ENCODE peak calls at places on chromosomes 4 and X, in five cellular contexts. Q, Y, R, F and A are unnamed samples.

GRCh38 chr4:55947912-55948725 is 626 bp upstream of the CEP135 start:
- DNase-seq in Q (peak), Y (no peak), R (peak), F (peak), A (peak)

GRCh38 chr4:41963105-41963504 is 18.5 kb upstream of the DCAF4L1 start:
- DNase-seq in Q (peak), Y (no peak), R (no peak), F (peak), A (no peak)

GRCh38 chrX:129679856-129680255 is 25.1 kb upstream of the APLN start:
- DNase-seq in Q (no peak), Y (no peak), R (no peak), F (no peak), A (no peak)

GRCh38 chr4:125590158-125590557 is 275.4 kb downstream of the FAT4 start:
- DNase-seq in Q (no peak), Y (no peak), R (no peak), F (no peak), A (peak)

GRCh38 chrX:57267308-57267707 is 19.2 kb upstream of the FAAH2 start:
- DNase-seq in Q (no peak), Y (no peak), R (no peak), F (no peak), A (no peak)

GRCh38 chrX:79413009-79413408 is 45.9 kb upstream of the ITM2A start:
- DNase-seq in Q (no peak), Y (no peak), R (no peak), F (peak), A (no peak)

GRCh38 chrX:109374276-109374960 is 107.5 kb downstream of the GUCY2F start:
- DNase-seq in Q (no peak), Y (no peak), R (no peak), F (no peak), A (peak)

GRCh38 chr4:2763511-2763967 is 7.4 kb upstream of the TNIP2 start:
- DNase-seq in Q (no peak), Y (no peak), R (no peak), F (no peak), A (no peak)

GRCh38 chr4:138494931-138495330 is 252.8 kb upstream of the SLC7A11 start:
- DNase-seq in Q (peak), Y (no peak), R (no peak), F (peak), A (no peak)

GRCh38 chr4:56123051-56123450 is 174.3 kb downstream of the CEP135 start:
- DNase-seq in Q (no peak), Y (no peak), R (no peak), F (no peak), A (no peak)

GRCh38 chrX:23383411-23383810 is 48.8 kb downstream of the PTCHD1 start:
- DNase-seq in Q (peak), Y (no peak), R (no peak), F (no peak), A (no peak)

GRCh38 chr4:111839186-111839585 is 306.1 kb upstream of the FAM241A start:
- DNase-seq in Q (no peak), Y (no peak), R (no peak), F (no peak), A (no peak)

GRCh38 chr4:169757575-169758184 is at the start of gene HPF1:
- DNase-seq in Q (peak), Y (peak), R (peak), F (peak), A (no peak)

GRCh38 chr4:151325320-151326246 is at the start of gene SH3D19:
- DNase-seq in Q (peak), Y (peak), R (no peak), F (peak), A (no peak)

GRCh38 chrX:46572295-46572936 is 1.1 kb upstream of the CHST7 start:
- DNase-seq in Q (no peak), Y (no peak), R (no peak), F (no peak), A (no peak)

GRCh38 chr4:81030617-81031388 is at the start of gene BMP3:
- DNase-seq in Q (no peak), Y (peak), R (no peak), F (peak), A (no peak)

GRCh38 chrX:151346931-151347543 is 50.0 kb upstream of the VMA21 start:
- DNase-seq in Q (no peak), Y (no peak), R (no peak), F (no peak), A (no peak)

GRCh38 chr4:126364290-126364978 is 1049.7 kb downstream of the FAT4 start:
- DNase-seq in Q (no peak), Y (no peak), R (no peak), F (no peak), A (no peak)

GRCh38 chr4:122798101-122798500 is 28.5 kb upstream of the FGF2 start:
- DNase-seq in Q (peak), Y (no peak), R (peak), F (peak), A (no peak)

GRCh38 chr4:38371391-38371851 is 292.6 kb upstream of the KLF3 start:
- DNase-seq in Q (peak), Y (no peak), R (peak), F (peak), A (no peak)

GRCh38 chr4:19776021-19776459 is 475.7 kb upstream of the SLIT2 start:
- DNase-seq in Q (peak), Y (no peak), R (peak), F (peak), A (peak)

DNA sequence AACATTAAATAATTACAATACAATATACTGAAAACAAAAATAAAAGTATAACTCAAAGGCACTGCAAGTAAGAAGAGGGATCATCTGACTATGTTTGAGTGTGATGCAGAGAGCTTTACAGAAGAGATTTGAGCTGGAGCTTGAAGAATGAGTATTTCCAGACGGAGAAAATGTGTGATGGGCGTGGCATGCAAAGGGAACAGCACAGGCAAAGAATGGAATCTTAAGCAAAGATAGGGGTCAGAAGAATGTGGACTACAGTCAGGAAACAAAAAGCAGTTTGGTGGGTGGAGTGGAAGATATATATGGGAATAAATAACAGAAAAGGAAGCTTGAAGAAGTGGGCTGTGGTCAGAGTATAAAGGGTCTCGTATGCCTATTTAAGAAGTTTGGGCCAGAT is 45.5 kb downstream of the OPHN1 start:
- DNase-seq in Q (no peak), Y (no peak), R (no peak), F (no peak), A (no peak)
- TF ChIP-seq CTCF in Q (no peak), Y (no peak), R (no peak), F (no peak), A (no peak)

DNA sequence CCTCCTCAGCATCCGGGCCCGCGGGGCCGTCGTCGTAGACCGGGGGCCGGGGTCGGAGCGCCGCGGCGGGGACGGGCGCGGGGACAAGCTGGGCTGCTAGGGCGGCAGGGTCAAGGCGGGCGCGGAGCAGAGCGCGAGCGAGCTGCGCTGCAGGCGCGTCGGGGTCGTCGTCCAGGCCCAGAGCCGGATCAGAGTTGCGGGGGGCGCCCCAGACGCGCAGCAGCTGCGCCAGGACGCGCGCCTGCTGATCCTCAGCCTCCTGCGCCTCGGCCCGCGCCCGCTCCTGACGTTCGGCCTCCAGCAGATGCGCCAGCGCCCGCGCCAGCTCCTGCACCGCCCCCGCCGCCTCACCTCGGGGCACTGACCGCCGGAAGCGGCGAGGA is 3.5 kb downstream of the PCSK1N start:
- DNase-seq in Q (no peak), Y (no peak), R (no peak), F (no peak), A (no peak)
- H3K4me3 ChIP-seq in Q (no peak), Y (no peak), R (no peak), F (no peak), A (no peak)

GRCh38 chr4:119628281-119629141 is at the start of gene PDE5A:
- DNase-seq in Q (peak), Y (peak), R (no peak), F (peak), A (no peak)
- TF ChIP-seq CTCF in Q (peak), Y (peak), R (peak), F (peak), A (peak)

DNA sequence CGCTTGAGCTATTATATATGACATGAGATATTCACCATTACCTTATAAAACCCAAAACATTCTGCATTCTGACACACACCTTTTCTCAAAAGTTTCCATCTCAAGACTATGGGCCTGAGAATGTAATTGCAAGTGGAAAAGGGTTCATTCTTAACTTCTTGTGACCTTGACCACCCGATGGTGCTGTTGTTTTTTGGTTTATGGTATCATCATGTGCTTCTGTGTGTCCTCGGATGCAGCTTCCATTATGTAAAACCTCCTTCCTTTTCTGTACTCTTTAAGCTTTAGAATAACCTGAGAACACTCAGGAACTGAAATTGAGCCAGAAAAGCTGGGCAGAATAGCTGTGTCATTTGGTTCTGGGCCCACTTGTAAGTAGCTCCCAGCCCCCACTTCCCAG is 16.2 kb upstream of the PUDP start:
- DNase-seq in Q (no peak), Y (no peak), R (no peak), F (no peak), A (no peak)
- H3K4me3 ChIP-seq in Q (no peak), Y (no peak), R (no peak), F (no peak), A (no peak)

DNA sequence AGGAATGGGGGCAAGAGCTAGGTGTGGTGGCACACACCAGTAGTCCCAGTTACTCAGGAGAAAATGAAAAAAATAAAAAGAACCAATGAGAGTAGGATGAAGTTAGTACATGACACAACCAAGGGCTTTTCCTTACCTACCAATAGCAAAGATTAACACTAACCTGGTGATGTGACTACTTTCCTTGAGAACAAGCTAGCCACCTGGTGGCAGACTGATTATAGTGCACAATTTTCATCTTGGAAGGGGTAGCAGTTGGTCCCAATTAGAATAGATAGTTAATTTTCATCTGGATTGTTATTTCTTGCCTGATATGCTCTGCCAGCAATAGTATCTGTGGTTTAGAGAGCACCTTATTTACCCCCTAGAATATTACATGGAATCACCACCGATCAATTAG is 1216.8 kb upstream of the PABPC4L start:
- DNase-seq in Q (peak), Y (no peak), R (no peak), F (peak), A (no peak)
- TF ChIP-seq CTCF in Q (peak), Y (no peak), R (peak), F (peak), A (peak)

GRCh38 chr4:8269535-8270417 is at the start of gene HTRA3:
- DNase-seq in Q (no peak), Y (peak), R (no peak), F (no peak), A (no peak)

GRCh38 chr4:8271821-8272220 is 2.3 kb downstream of the HTRA3 start:
- DNase-seq in Q (no peak), Y (peak), R (no peak), F (no peak), A (no peak)

GRCh38 chr4:8270418-8270771 is 841 bp downstream of the HTRA3 start:
- DNase-seq in Q (no peak), Y (no peak), R (no peak), F (no peak), A (no peak)

GRCh38 chr4:8272472-8273428 is 3.2 kb downstream of the HTRA3 start:
- DNase-seq in Q (no peak), Y (peak), R (no peak), F (no peak), A (no peak)

DNA sequence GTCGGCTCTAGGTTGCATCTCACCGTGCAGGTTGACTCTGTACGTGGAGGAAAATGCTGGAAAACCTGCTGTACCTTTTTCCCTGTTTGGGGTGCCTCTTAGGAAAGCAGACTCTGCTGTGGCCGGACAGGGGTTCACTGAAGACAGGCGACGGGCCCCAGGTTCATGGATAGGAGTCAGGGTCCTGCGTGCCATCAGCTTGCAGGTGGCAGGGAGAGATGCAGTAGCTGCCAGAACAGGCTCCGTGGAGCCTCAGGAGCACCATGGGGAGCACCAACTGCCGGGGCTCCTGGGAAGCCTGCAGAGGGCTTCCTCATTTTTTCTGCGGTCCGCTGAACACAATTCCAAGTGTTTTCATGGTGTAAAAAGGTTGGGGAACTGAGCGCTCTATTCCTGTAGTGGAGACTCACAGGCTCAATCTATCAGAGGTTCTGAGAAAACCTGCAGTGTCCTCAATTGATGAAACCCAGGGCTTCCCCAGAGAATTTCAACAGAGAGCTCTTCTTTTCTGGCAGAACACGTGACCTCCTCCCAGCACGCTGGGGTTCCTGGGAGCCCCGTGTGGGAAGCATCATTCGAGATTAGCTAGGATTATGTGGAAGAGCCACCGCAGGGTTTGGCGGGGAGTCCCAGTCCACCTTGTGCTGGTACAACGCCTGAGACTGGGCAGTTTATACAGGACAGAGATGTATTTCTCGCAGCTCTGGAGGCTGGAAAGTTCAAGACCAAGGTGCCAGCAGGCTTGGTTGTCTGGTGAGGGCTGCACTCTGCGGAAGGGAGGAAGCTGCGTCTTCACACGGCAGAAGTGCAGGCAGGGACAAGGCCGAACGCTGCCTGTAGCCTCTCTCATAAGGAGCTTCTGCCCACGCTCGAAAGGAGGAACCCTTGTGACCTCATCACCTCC is 1.6 kb downstream of the HTRA3 start:
- DNase-seq in Q (no peak), Y (peak), R (no peak), F (peak), A (no peak)
- H3K4me3 ChIP-seq in Q (no peak), Y (peak), R (no peak), F (no peak), A (no peak)